ENCODE peak calls at places on chromosomes 7 and 10, in four cellular contexts. Q, Z, K and J are unnamed samples.

GRCh38 chr10:25297466-25297865 is 122.7 kb downstream of the GPR158 start:
- DNase-seq in Q (no peak), Z (no peak), K (no peak), J (no peak)

GRCh38 chr7:2759736-2760097 is 71.7 kb downstream of the AMZ1 start:
- DNase-seq in Q (no peak), Z (no peak), K (no peak), J (no peak)

GRCh38 chr10:13593560-13593959 is 6.8 kb downstream of the PRPF18 start:
- DNase-seq in Q (no peak), Z (no peak), K (no peak), J (no peak)

GRCh38 chr10:42934351-42934811 is 142.5 kb upstream of the RET start:
- DNase-seq in Q (no peak), Z (no peak), K (no peak), J (no peak)

GRCh38 chr7:155701972-155702544 is 57.6 kb downstream of the RBM33 start:
- DNase-seq in Q (no peak), Z (no peak), K (no peak), J (no peak)

GRCh38 chr7:18425873-18426520 is 69.6 kb upstream of the HDAC9 start:
- DNase-seq in Q (no peak), Z (no peak), K (no peak), J (no peak)

GRCh38 chr10:22670796-22671195 is 43.6 kb downstream of the PIP4K2A start:
- DNase-seq in Q (no peak), Z (no peak), K (no peak), J (no peak)

GRCh38 chr10:132859084-132859855 is 73.3 kb upstream of the NKX6-2 start:
- DNase-seq in Q (no peak), Z (no peak), K (no peak), J (no peak)

GRCh38 chr10:73493781-73494180 is 2.0 kb downstream of the PPP3CB start:
- DNase-seq in Q (no peak), Z (no peak), K (no peak), J (no peak)

GRCh38 chr7:84799131-84799530 is 387.7 kb downstream of the SEMA3D start:
- DNase-seq in Q (no peak), Z (no peak), K (no peak), J (no peak)

GRCh38 chr7:131493559-131493958 is 62.9 kb downstream of the PODXL start:
- DNase-seq in Q (no peak), Z (no peak), K (no peak), J (no peak)

GRCh38 chr10:6191569-6191968 is 11.2 kb upstream of the PFKFB3 start:
- DNase-seq in Q (no peak), Z (no peak), K (no peak), J (no peak)

GRCh38 chr7:1059200-1060091 is 15.1 kb downstream of the GPR146 start:
- DNase-seq in Q (peak), Z (peak), K (peak), J (no peak)

GRCh38 chr7:11648104-11648503 is 183.9 kb downstream of the THSD7A start:
- DNase-seq in Q (no peak), Z (no peak), K (no peak), J (no peak)

GRCh38 chr7:102155821-102156441 is 130.7 kb upstream of the SH2B2 start:
- DNase-seq in Q (no peak), Z (no peak), K (no peak), J (peak)

GRCh38 chr10:37344413-37344812 is 219.0 kb downstream of the ANKRD30A start:
- DNase-seq in Q (no peak), Z (no peak), K (no peak), J (no peak)

GRCh38 chr10:71294091-71294561 is 24.9 kb upstream of the SLC29A3 start:
- DNase-seq in Q (no peak), Z (no peak), K (no peak), J (no peak)

GRCh38 chr7:55108818-55109217 is 90.0 kb downstream of the EGFR start:
- DNase-seq in Q (no peak), Z (no peak), K (no peak), J (no peak)

GRCh38 chr10:57395921-57396320 is 871.8 kb downstream of the IPMK start:
- DNase-seq in Q (no peak), Z (no peak), K (no peak), J (no peak)

GRCh38 chr10:37488792-37489657 is 363.6 kb downstream of the ANKRD30A start:
- DNase-seq in Q (no peak), Z (no peak), K (no peak), J (peak)

GRCh38 chr7:130421685-130422084 is 19.1 kb downstream of the CEP41 start:
- DNase-seq in Q (no peak), Z (no peak), K (no peak), J (no peak)

GRCh38 chr7:94421711-94422110 is 27.0 kb downstream of the COL1A2 start:
- DNase-seq in Q (no peak), Z (no peak), K (no peak), J (no peak)

GRCh38 chr10:27792191-27792590 is 46.6 kb upstream of the MKX start:
- DNase-seq in Q (no peak), Z (no peak), K (no peak), J (no peak)

GRCh38 chr10:110756886-110757285 is 112.8 kb downstream of the RBM20 start:
- DNase-seq in Q (no peak), Z (no peak), K (no peak), J (no peak)

GRCh38 chr10:110758128-110758527 is 113.6 kb upstream of the PDCD4 start:
- DNase-seq in Q (no peak), Z (no peak), K (no peak), J (no peak)

GRCh38 chr10:110759523-110759922 is 112.2 kb upstream of the PDCD4 start:
- DNase-seq in Q (no peak), Z (no peak), K (no peak), J (no peak)

GRCh38 chr10:110757563-110757962 is 113.4 kb downstream of the RBM20 start:
- DNase-seq in Q (no peak), Z (no peak), K (no peak), J (no peak)

GRCh38 chr10:110758898-110759297 is 112.8 kb upstream of the PDCD4 start:
- DNase-seq in Q (no peak), Z (no peak), K (no peak), J (no peak)
- TF ChIP-seq RAD21 in Q (no peak), Z (no peak), K (no peak), J (no peak)

GRCh38 chr10:125868372-125868975 is 12.6 kb downstream of the DHX32 start:
- DNase-seq in Q (peak), Z (no peak), K (no peak), J (peak)
- TF ChIP-seq ZNF274 in Q (no peak), Z (no peak), K (no peak), J (no peak)

GRCh38 chr10:17232276-17232987 is 4.4 kb downstream of the VIM start:
- DNase-seq in Q (no peak), Z (no peak), K (peak), J (no peak)
- TF ChIP-seq SP1 in Q (no peak), Z (no peak), K (no peak), J (no peak)

GRCh38 chr7:26686448-26686981 is 177.9 kb downstream of the SKAP2 start:
- DNase-seq in Q (peak), Z (no peak), K (no peak), J (peak)
- TF ChIP-seq RAD21 in Q (peak), Z (peak), K (peak), J (no peak)

GRCh38 chr10:98373691-98374090 is 41.3 kb downstream of the PYROXD2 start:
- DNase-seq in Q (no peak), Z (no peak), K (no peak), J (no peak)

GRCh38 chr10:98373260-98373659 is 41.7 kb downstream of the PYROXD2 start:
- DNase-seq in Q (no peak), Z (no peak), K (no peak), J (no peak)

GRCh38 chr10:98368644-98369043 is 46.3 kb downstream of the PYROXD2 start:
- DNase-seq in Q (no peak), Z (no peak), K (no peak), J (no peak)

GRCh38 chr10:98369801-98370200 is 45.2 kb downstream of the PYROXD2 start:
- DNase-seq in Q (no peak), Z (no peak), K (no peak), J (no peak)

GRCh38 chr10:98371421-98371820 is 43.6 kb downstream of the PYROXD2 start:
- DNase-seq in Q (no peak), Z (no peak), K (no peak), J (no peak)
- TF ChIP-seq ZNF274 in Q (no peak), Z (no peak), K (no peak), J (no peak)

DNA sequence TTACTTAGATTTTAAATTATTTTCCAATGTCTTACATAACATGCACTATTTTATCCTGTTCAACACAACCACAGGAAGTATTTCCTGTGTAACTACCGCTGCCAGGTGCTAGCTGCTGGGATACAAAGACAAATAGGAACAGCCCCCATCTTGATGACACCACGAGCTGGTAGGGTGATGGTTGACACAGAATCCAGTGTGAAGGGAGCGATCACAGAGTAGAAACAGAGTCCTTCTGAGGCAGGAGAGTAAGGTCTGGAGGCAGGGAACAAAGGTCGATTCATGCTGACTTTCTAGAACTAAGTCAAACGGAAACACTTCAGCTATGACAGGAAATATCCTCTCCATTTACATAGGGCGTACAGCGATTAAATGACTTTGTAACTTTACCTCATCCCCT is 232.3 kb downstream of the ADAM12 start:
- DNase-seq in Q (no peak), Z (no peak), K (no peak), J (no peak)
- TF ChIP-seq SP1 in Q (no peak), Z (no peak), K (no peak), J (no peak)

GRCh38 chr10:101563497-101564040 is 24.5 kb downstream of the POLL start:
- DNase-seq in Q (no peak), Z (peak), K (no peak), J (no peak)

GRCh38 chr10:101563007-101563406 is 25.1 kb downstream of the POLL start:
- DNase-seq in Q (no peak), Z (no peak), K (no peak), J (no peak)

GRCh38 chr10:101560293-101561067 is 27.6 kb downstream of the POLL start:
- DNase-seq in Q (no peak), Z (peak), K (no peak), J (no peak)

GRCh38 chr10:101561068-101561915 is 26.8 kb downstream of the POLL start:
- DNase-seq in Q (no peak), Z (peak), K (no peak), J (no peak)

GRCh38 chr10:101562231-101562630 is 25.8 kb downstream of the POLL start:
- DNase-seq in Q (no peak), Z (no peak), K (no peak), J (no peak)
- TF ChIP-seq RAD21 in Q (no peak), Z (no peak), K (no peak), J (no peak)

GRCh38 chr7:151607464-151607867 is 87.8 kb upstream of the RHEB start:
- DNase-seq in Q (peak), Z (no peak), K (no peak), J (peak)
- TF ChIP-seq ZNF274 in Q (no peak), Z (no peak), K (no peak), J (no peak)